ENCODE peak calls at places on chromosomes 2 and 18, in seven cellular contexts. V, A, I, J, C, S and Y are unnamed samples.
A peak's percentile ranks its signal among the peaks of the same experiment; 100 is the strongest.

GRCh38 chr2:88350641-88351601 is 101.6 kb downstream of the FOXI3 start:
- DNase-seq in A (peak; percentile 27), C (peak; percentile 93), V (peak; percentile 29), J (peak; percentile 12), S (peak; percentile 72), I (peak; percentile 63), Y (peak; percentile 13)

GRCh38 chr2:8252997-8253694 is 428.7 kb upstream of the ID2 start:
- DNase-seq in S (no peak), A (peak; percentile 20), J (no peak), I (no peak), C (no peak), V (no peak), Y (no peak)

GRCh38 chr2:232028631-232029030 is 67.1 kb downstream of the DIS3L2 start:
- DNase-seq in J (peak; percentile 10), C (no peak), V (peak; percentile 61), I (no peak), A (no peak), S (no peak), Y (peak; percentile 55)

GRCh38 chr18:33269223-33269622 is 171.3 kb downstream of the CCDC178 start:
- DNase-seq in J (no peak), S (no peak), A (no peak), I (no peak), C (peak; percentile 64), V (no peak), Y (no peak)

GRCh38 chr2:223642496-223642895 is 40.3 kb upstream of the SCG2 start:
- DNase-seq in S (no peak), I (no peak), J (peak; percentile 23), C (no peak), A (no peak), V (no peak), Y (no peak)

GRCh38 chr2:1594281-1595171 is 149.8 kb downstream of the PXDN start:
- DNase-seq in S (no peak), I (no peak), C (no peak), A (no peak), V (no peak), J (no peak), Y (no peak)

GRCh38 chr18:32259553-32259952 is 69.7 kb downstream of the MEP1B start:
- DNase-seq in I (no peak), C (no peak), A (no peak), J (no peak), S (no peak), V (no peak), Y (no peak)

GRCh38 chr18:35713545-35713944 is 132.0 kb downstream of the GALNT1 start:
- DNase-seq in S (no peak), V (peak; percentile 63), A (no peak), C (no peak), J (peak; percentile 39), I (no peak), Y (no peak)

GRCh38 chr18:13262839-13263691 is 44.5 kb downstream of the LDLRAD4 start:
- DNase-seq in V (no peak), I (no peak), C (no peak), J (no peak), S (no peak), A (no peak), Y (no peak)

GRCh38 chr2:140650825-140651224 is 1480.0 kb downstream of the LRP1B start:
- DNase-seq in C (no peak), S (no peak), J (peak; percentile 44), I (no peak), V (peak; percentile 23), A (no peak), Y (no peak)

GRCh38 chr2:138023298-138023697 is 59.0 kb downstream of the HNMT start:
- DNase-seq in S (no peak), V (no peak), A (no peak), J (no peak), I (no peak), C (no peak), Y (no peak)

GRCh38 chr2:101152195-101153076 is 1.3 kb upstream of the TBC1D8 start:
- DNase-seq in V (peak; percentile 70), J (peak; percentile 8), A (peak; percentile 34), C (peak; percentile 76), S (peak; percentile 63), I (peak; percentile 48), Y (peak; percentile 67)

GRCh38 chr18:616380-616995 is 19.7 kb downstream of the CLUL1 start:
- DNase-seq in A (no peak), S (peak; percentile 65), J (peak; percentile 58), I (no peak), V (peak; percentile 79), C (peak; percentile 71), Y (no peak)

GRCh38 chr2:74401891-74402290 is 19.5 kb downstream of the C2orf81 start:
- DNase-seq in C (no peak), V (no peak), A (no peak), S (no peak), J (no peak), I (no peak), Y (no peak)

GRCh38 chr2:36468463-36469266 is 113.1 kb downstream of the CRIM1 start:
- DNase-seq in A (no peak), S (no peak), J (peak; percentile 94), C (no peak), I (no peak), V (peak; percentile 80), Y (no peak)

GRCh38 chr2:234050455-234051135 is at the start of gene SPP2:
- DNase-seq in A (no peak), V (no peak), S (no peak), I (no peak), C (no peak), J (no peak), Y (no peak)

GRCh38 chr2:234044157-234044556 is 6.3 kb upstream of the SPP2 start:
- DNase-seq in J (peak; percentile 92), A (no peak), C (no peak), V (peak; percentile 64), I (no peak), S (no peak), Y (no peak)

GRCh38 chr2:234048049-234048448 is 2.5 kb upstream of the SPP2 start:
- DNase-seq in V (no peak), A (no peak), I (no peak), J (no peak), S (no peak), C (no peak), Y (no peak)

GRCh38 chr2:234051374-234052070 is 1.0 kb downstream of the SPP2 start:
- DNase-seq in C (no peak), I (no peak), J (peak; percentile 31), S (no peak), V (no peak), A (no peak), Y (no peak)

DNA sequence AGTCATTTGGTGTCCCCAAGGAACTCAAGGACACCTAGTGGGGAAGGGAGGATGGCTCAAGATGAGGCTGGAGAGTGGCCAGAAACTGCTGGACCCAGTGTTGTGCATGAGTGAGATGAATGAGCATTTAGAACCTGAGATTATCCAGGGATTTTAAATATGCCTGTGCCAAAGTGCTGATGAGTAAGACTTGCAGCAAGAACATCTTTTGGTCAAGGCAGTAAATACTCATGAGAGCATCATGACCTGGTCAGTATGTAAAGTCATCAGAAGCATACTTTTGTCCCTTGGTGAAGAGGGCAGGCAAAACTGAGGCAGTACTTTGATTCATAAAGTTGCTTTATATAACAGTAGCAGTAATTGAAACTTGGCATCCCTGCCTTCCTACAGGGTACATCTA is 3.1 kb upstream of the SPP2 start:
- DNase-seq in I (no peak), C (no peak), V (no peak), S (no peak), A (no peak), J (peak; percentile 23), Y (no peak)
- H3K27ac ChIP-seq in I (no peak overlapping the region), C (no peak overlapping the region), V (no peak overlapping the region), S (no peak overlapping the region), A (no peak overlapping the region), J (no peak overlapping the region), Y (no peak overlapping the region)

GRCh38 chr2:9952286-9952737 is 819 bp downstream of the GRHL1 start:
- DNase-seq in V (no peak), S (no peak), A (no peak), C (peak; percentile 47), I (no peak), J (no peak), Y (no peak)
- H3K27ac ChIP-seq in V (no peak overlapping the region), S (peak overlapping the region; percentile 58), A (no peak overlapping the region), C (no peak overlapping the region), I (peak overlapping the region; percentile 89), J (no peak overlapping the region), Y (no peak overlapping the region)

GRCh38 chr2:72278046-72278445 is 130.4 kb upstream of the CYP26B1 start:
- DNase-seq in J (peak; percentile 79), C (no peak), A (no peak), V (peak; percentile 50), I (no peak), S (peak; percentile 14), Y (no peak)

GRCh38 chr2:72275084-72275483 is 127.4 kb upstream of the CYP26B1 start:
- DNase-seq in A (no peak), S (peak; percentile 12), I (no peak), V (no peak), C (no peak), J (no peak), Y (no peak)

GRCh38 chr2:72276876-72277275 is 129.2 kb upstream of the CYP26B1 start:
- DNase-seq in S (no peak), I (no peak), C (no peak), J (no peak), A (no peak), V (peak; percentile 30), Y (no peak)

GRCh38 chr2:72274284-72274869 is 126.7 kb upstream of the CYP26B1 start:
- DNase-seq in S (peak; percentile 8), C (no peak), J (peak; percentile 20), A (no peak), I (no peak), V (no peak), Y (no peak)

DNA sequence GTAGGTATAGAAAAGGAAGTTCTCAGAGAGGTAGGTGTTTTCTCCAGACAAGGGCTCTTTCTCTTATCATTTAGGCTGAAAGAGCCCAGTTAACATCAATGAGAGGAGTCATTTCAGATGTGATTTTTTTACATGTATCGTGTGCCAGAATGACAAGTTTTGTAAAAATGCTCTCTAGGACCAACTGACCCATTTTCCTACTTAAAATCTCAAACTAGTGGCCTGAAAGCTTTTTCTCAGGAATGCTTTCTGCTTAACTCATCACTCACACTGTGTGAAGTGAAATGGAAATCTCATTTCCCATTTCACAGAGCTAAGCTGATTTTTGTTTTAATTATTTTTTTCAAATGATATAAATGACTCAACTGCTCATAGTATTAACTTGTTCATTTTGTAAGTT is 128.7 kb upstream of the CYP26B1 start:
- DNase-seq in C (no peak), I (no peak), V (no peak), A (no peak), S (no peak), J (peak; percentile 41), Y (no peak)
- H3K27ac ChIP-seq in C (no peak overlapping the region), I (no peak overlapping the region), V (no peak overlapping the region), A (no peak overlapping the region), S (no peak overlapping the region), J (no peak overlapping the region), Y (no peak overlapping the region)

GRCh38 chr18:44837491-44838185 is 156.9 kb downstream of the SETBP1 start:
- DNase-seq in A (no peak), J (peak; percentile 7), C (no peak), V (no peak), S (no peak), I (no peak), Y (no peak)

GRCh38 chr18:44840053-44840826 is 159.6 kb downstream of the SETBP1 start:
- DNase-seq in C (no peak), I (no peak), A (no peak), J (no peak), S (no peak), V (peak; percentile 50), Y (no peak)

GRCh38 chr18:44841221-44841620 is 160.5 kb downstream of the SETBP1 start:
- DNase-seq in S (no peak), V (no peak), I (no peak), C (no peak), J (no peak), A (no peak), Y (no peak)

GRCh38 chr18:44841769-44842587 is 161.3 kb downstream of the SETBP1 start:
- DNase-seq in J (no peak), C (no peak), A (no peak), I (no peak), V (no peak), S (no peak), Y (no peak)

GRCh38 chr18:44839239-44839666 is 158.6 kb downstream of the SETBP1 start:
- DNase-seq in S (peak; percentile 38), J (peak; percentile 43), V (peak; percentile 77), C (peak; percentile 37), A (peak; percentile 72), I (peak; percentile 74), Y (peak; percentile 83)
- H3K27ac ChIP-seq in S (no peak overlapping the region), J (no peak overlapping the region), V (no peak overlapping the region), C (no peak overlapping the region), A (peak overlapping the region; percentile 30), I (peak overlapping the region; percentile 26), Y (no peak overlapping the region)